ENCODE peak calls at places on chromosomes 6 and 20, in nine cellular contexts. V is cardiac muscle cell; S is cardiac fibroblast; F is stomach; U is naive thymus-derived CD4-positive, alpha-beta T cell; T is AG10803; E is BJ; O is fibroblast of lung; D is PC-3. Y is an unnamed sample.

GRCh38 chr6:32944265-32944664 is 3.4 kb upstream of the HLA-DMB start:
- DNase-seq in V (no peak), S (no peak), F (peak; percentile 45), U (peak; percentile 51), T (no peak), E (no peak), O (no peak), D (no peak), Y (no peak)

GRCh38 chr20:46348972-46349741 is 40.9 kb upstream of the CDH22 start:
- DNase-seq in V (peak; percentile 63), S (peak; percentile 55), F (peak; percentile 69), U (peak; percentile 43), T (peak; percentile 29), E (no peak), O (no peak), D (peak; percentile 47), Y (peak; percentile 24)

GRCh38 chr20:38212806-38213606 is 47.5 kb downstream of the KIAA1755 start:
- DNase-seq in V (no peak), S (no peak), F (no peak), U (no peak), T (no peak), E (no peak), O (no peak), D (no peak), Y (peak; percentile 93)

GRCh38 chr20:23419657-23419994 is 1.7 kb downstream of the NAPB start:
- DNase-seq in V (no peak), S (no peak), F (no peak), U (no peak), T (no peak), E (no peak), O (no peak), D (no peak), Y (no peak)

GRCh38 chr20:33211817-33212424 is 5.2 kb upstream of the BPIFA3 start:
- DNase-seq in V (peak; percentile 58), S (peak; percentile 49), F (peak; percentile 82), U (peak; percentile 13), T (peak; percentile 53), E (no peak), O (peak; percentile 26), D (peak; percentile 69), Y (peak; percentile 39)

GRCh38 chr6:6631526-6632276 is 43.2 kb downstream of the LY86 start:
- DNase-seq in V (peak; percentile 86), S (peak; percentile 50), F (no peak), U (no peak), T (peak; percentile 41), E (peak; percentile 5), O (no peak), D (peak; percentile 14), Y (no peak)

GRCh38 chr6:3325210-3325609 is 66.5 kb downstream of the PSMG4 start:
- DNase-seq in V (peak; percentile 67), S (peak; percentile 69), F (no peak), U (no peak), T (peak; percentile 59), E (no peak), O (peak; percentile 78), D (peak; percentile 43), Y (peak; percentile 22)

GRCh38 chr6:123518441-123519190 is 118.1 kb downstream of the TRDN start:
- DNase-seq in V (no peak), S (no peak), F (no peak), U (no peak), T (no peak), E (no peak), O (no peak), D (no peak), Y (no peak)

GRCh38 chr6:16396497-16397319 is 158.3 kb downstream of the GMPR start:
- DNase-seq in V (no peak), S (no peak), F (no peak), U (no peak), T (no peak), E (no peak), O (peak; percentile 11), D (no peak), Y (no peak)

GRCh38 chr6:25637946-25638345 is 14.1 kb upstream of the SCGN start:
- DNase-seq in V (no peak), S (no peak), F (no peak), U (no peak), T (no peak), E (no peak), O (no peak), D (peak; percentile 43), Y (no peak)

GRCh38 chr6:25640871-25641270 is 11.1 kb upstream of the SCGN start:
- DNase-seq in V (no peak), S (no peak), F (no peak), U (no peak), T (no peak), E (no peak), O (no peak), D (no peak), Y (no peak)

GRCh38 chr6:25641377-25641776 is 10.6 kb upstream of the SCGN start:
- DNase-seq in V (no peak), S (no peak), F (no peak), U (no peak), T (no peak), E (no peak), O (no peak), D (no peak), Y (no peak)

GRCh38 chr6:25640446-25640845 is 11.6 kb upstream of the SCGN start:
- DNase-seq in V (no peak), S (no peak), F (no peak), U (no peak), T (no peak), E (no peak), O (no peak), D (no peak), Y (no peak)

GRCh38 chr6:25639653-25640052 is 12.4 kb upstream of the SCGN start:
- DNase-seq in V (no peak), S (no peak), F (no peak), U (no peak), T (no peak), E (no peak), O (no peak), D (no peak), Y (no peak)
- H3K4me3 ChIP-seq in V (no peak overlapping the region), S (no peak overlapping the region), F (no peak overlapping the region), U (no peak overlapping the region), T (no peak overlapping the region), E (no peak overlapping the region), O (no peak overlapping the region), D (no peak overlapping the region), Y (no peak overlapping the region)

GRCh38 chr6:37004044-37004984 is 1.1 kb upstream of the FGD2 start:
- DNase-seq in V (no peak), S (no peak), F (no peak), U (no peak), T (no peak), E (no peak), O (no peak), D (no peak), Y (no peak)

GRCh38 chr6:37007340-37008043 is 2.0 kb downstream of the FGD2 start:
- DNase-seq in V (no peak), S (no peak), F (no peak), U (no peak), T (no peak), E (no peak), O (no peak), D (peak; percentile 20), Y (no peak)

GRCh38 chr6:37005061-37005810 is at the start of gene FGD2:
- DNase-seq in V (no peak), S (no peak), F (no peak), U (no peak), T (no peak), E (no peak), O (no peak), D (no peak), Y (no peak)

GRCh38 chr6:37006793-37007339 is 1.4 kb downstream of the FGD2 start:
- DNase-seq in V (no peak), S (peak; percentile 26), F (no peak), U (no peak), T (peak; percentile 83), E (no peak), O (peak; percentile 60), D (no peak), Y (peak; percentile 78)

DNA sequence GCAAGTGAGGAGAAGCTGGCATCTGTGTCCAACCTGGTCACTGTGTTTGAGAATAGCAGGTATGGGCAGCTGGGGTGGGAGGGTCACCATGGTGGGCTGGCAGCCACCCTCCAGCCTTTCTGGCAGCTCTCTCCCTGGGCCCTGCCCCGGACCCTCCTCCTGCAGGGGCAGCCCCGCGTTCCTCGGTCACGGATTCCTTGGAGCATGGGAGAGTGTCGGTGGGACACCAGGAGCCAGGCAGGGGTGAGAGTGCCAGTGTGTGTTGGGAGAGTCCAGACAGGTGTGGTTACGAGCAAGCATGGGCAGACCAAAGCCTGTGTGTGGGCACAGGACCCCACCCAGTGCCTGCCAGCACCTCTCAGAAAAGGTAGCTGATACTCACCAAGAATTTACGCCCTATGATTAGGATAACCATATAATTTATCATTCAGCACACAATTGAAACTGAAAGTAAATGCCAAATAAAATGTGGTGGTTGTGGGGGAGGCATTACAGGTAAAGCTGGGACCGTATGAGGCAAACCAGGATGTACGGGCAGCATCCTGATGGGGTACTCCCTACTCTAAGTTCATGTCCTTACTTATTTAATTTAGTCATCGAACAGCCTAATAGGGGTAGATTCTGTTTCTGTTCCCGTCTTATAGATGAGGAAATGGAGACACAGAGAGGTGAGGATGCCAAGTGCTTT is 516 bp downstream of the FGD2 start:
- DNase-seq in V (no peak), S (no peak), F (no peak), U (no peak), T (no peak), E (no peak), O (no peak), D (no peak), Y (no peak)
- H3K4me3 ChIP-seq in V (no peak overlapping the region), S (no peak overlapping the region), F (peak overlapping the region; percentile 37), U (peak overlapping the region; percentile 4), T (no peak overlapping the region), E (no peak overlapping the region), O (no peak overlapping the region), D (no peak overlapping the region), Y (no peak overlapping the region)

DNA sequence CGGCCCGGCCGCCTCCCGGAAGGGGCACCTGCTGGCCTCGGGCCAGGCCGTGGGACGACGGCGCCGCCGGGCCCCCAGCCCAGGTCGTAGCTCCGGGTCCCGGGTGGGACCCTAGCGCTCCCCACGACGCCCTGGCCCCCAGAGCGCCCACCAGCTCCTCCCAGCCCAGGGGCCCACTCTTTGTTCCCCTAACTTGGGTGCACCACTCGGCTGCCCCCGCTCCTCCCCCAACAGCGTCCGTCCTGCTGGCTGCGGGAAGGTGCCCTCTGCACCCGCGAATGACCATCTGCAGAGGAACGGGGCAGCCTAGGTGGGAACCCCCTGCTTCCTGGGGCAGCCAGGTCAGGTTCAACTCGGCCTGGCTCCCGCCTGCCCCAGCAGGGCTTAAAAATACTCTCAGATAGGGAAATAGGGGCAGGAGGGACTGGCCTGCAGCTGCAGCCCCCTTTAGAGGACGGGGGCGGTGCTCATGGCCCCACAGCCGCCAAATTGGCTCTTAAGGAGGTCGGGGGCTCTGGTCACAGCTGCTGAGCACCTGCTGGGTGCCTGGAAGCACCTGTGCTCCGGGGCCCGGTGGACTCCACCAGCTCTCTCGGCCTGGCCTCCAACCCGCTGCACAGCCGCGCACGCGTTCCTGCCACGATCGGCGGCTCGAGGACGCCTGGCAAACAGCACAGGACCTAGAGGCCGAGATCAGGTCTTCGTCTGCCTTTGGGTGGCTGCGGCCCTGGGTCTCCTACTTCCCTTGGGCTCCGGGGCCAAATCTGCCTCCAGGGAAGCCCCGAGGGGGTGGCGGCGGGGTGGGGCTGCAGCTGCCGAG is 581 bp upstream of the LAMA5 start:
- DNase-seq in V (peak; percentile 36), S (no peak), F (peak; percentile 60), U (peak; percentile 27), T (no peak), E (no peak), O (no peak), D (peak; percentile 61), Y (peak; percentile 73)
- H3K4me3 ChIP-seq in V (peak overlapping the region; percentile 87), S (peak overlapping the region; percentile 33), F (peak overlapping the region; percentile 84), U (peak overlapping the region; percentile 41), T (no peak overlapping the region), E (peak overlapping the region; percentile 23), O (no peak overlapping the region), D (peak overlapping the region; percentile 55), Y (peak overlapping the region; percentile 21)

GRCh38 chr6:28597217-28597835 is 71.6 kb downstream of the GPX5 start:
- DNase-seq in V (peak; percentile 60), S (peak; percentile 64), F (no peak), U (no peak), T (peak; percentile 39), E (no peak), O (peak; percentile 54), D (peak; percentile 60), Y (peak; percentile 60)
- H3K4me3 ChIP-seq in V (peak overlapping the region; percentile 12), S (peak overlapping the region; percentile 48), F (no peak overlapping the region), U (no peak overlapping the region), T (peak overlapping the region; percentile 41), E (peak overlapping the region; percentile 29), O (peak overlapping the region; percentile 62), D (peak overlapping the region; percentile 70), Y (peak overlapping the region; percentile 61)